ENCODE peak calls at places on chromosomes 1 and 21, in four cellular contexts. S, R, P and X are unnamed samples.
A peak's percentile ranks its signal among the peaks of the same experiment; 100 is the strongest.

GRCh38 chr1:110255388-110255787 is 45.3 kb downstream of the KCNC4 start:
- DNase-seq in S (no peak), R (no peak), P (no peak), X (no peak)

GRCh38 chr1:227654858-227655752 is 80.0 kb downstream of the JMJD4 start:
- DNase-seq in S (no peak), R (no peak), P (no peak), X (no peak)

GRCh38 chr1:55536466-55536865 is 321.3 kb upstream of the USP24 start:
- DNase-seq in S (no peak), R (no peak), P (no peak), X (no peak)

GRCh38 chr1:154607084-154607747 is 770 bp downstream of the ADAR start:
- DNase-seq in S (no peak), R (peak; percentile 78), P (no peak), X (no peak)

GRCh38 chr1:229027622-229028182 is 243.2 kb upstream of the RAB4A start:
- DNase-seq in S (peak; percentile 64), R (no peak), P (peak; percentile 73), X (no peak)

GRCh38 chr1:28129150-28129549 is 40.7 kb upstream of the EYA3 start:
- DNase-seq in S (no peak), R (peak; percentile 89), P (no peak), X (no peak)

GRCh38 chr1:15260418-15261154 is 13.6 kb downstream of the FHAD1 start:
- DNase-seq in S (no peak), R (peak; percentile 73), P (no peak), X (no peak)

GRCh38 chr1:76868154-76868882 is 1.0 kb downstream of the ST6GALNAC5 start:
- DNase-seq in S (peak; percentile 46), R (peak; percentile 60), P (peak; percentile 47), X (no peak)

GRCh38 chr1:17662786-17663185 is 92.3 kb upstream of the ACTL8 start:
- DNase-seq in S (no peak), R (no peak), P (no peak), X (no peak)

GRCh38 chr1:70038025-70038424 is 167.4 kb downstream of the LRRC40 start:
- DNase-seq in S (no peak), R (peak; percentile 37), P (no peak), X (no peak)

GRCh38 chr1:7578206-7578605 is 192.9 kb upstream of the VAMP3 start:
- DNase-seq in S (no peak), R (no peak), P (peak; percentile 34), X (peak; percentile 50)

GRCh38 chr1:71829346-71829745 is 453.0 kb downstream of the NEGR1 start:
- DNase-seq in S (no peak), R (no peak), P (no peak), X (no peak)

GRCh38 chr1:59263116-59263515 is 33.8 kb upstream of the FGGY start:
- DNase-seq in S (no peak), R (peak; percentile 13), P (no peak), X (no peak)

GRCh38 chr21:25708467-25709065 is 26.1 kb downstream of the ATP5PF start:
- DNase-seq in S (peak; percentile 78), R (peak; percentile 31), P (no peak), X (no peak)

GRCh38 chr1:234907585-234908457 is 220.8 kb downstream of the TOMM20 start:
- DNase-seq in S (no peak), R (peak; percentile 72), P (no peak), X (no peak)

GRCh38 chr21:25441835-25442234 is 165.4 kb downstream of the MRPL39 start:
- DNase-seq in S (no peak), R (no peak), P (no peak), X (no peak)

GRCh38 chr1:207983044-207983443 is 72.1 kb upstream of the CD34 start:
- DNase-seq in S (peak; percentile 64), R (no peak), P (no peak), X (no peak)

GRCh38 chr1:199759268-199759724 is 268.2 kb upstream of the NR5A2 start:
- DNase-seq in S (peak; percentile 65), R (peak; percentile 55), P (no peak), X (no peak)

GRCh38 chr1:116934586-116935207 is 25.0 kb downstream of the PTGFRN start:
- DNase-seq in S (no peak), R (no peak), P (no peak), X (no peak)

GRCh38 chr1:145983206-145983675 is 13.1 kb downstream of the TXNIP start:
- DNase-seq in S (peak; percentile 54), R (no peak), P (no peak), X (no peak)

GRCh38 chr1:165383067-165383466 is 26.6 kb upstream of the LMX1A start:
- DNase-seq in S (no peak), R (peak; percentile 82), P (no peak), X (no peak)

GRCh38 chr1:23341829-23342697 is 2.0 kb downstream of the HNRNPR start:
- DNase-seq in S (no peak), R (peak; percentile 17), P (no peak), X (no peak)

GRCh38 chr21:38263493-38263892 is 6.7 kb downstream of the KCNJ15 start:
- DNase-seq in S (no peak), R (peak; percentile 91), P (no peak), X (no peak)

GRCh38 chr1:20248954-20249612 is 41.6 kb upstream of the VWA5B1 start:
- DNase-seq in S (no peak), R (no peak), P (no peak), X (no peak)

GRCh38 chr1:199898654-199899053 is 128.9 kb upstream of the NR5A2 start:
- DNase-seq in S (no peak), R (peak; percentile 26), P (no peak), X (no peak)

GRCh38 chr1:195082183-195082582 is 1526.1 kb downstream of the KCNT2 start:
- DNase-seq in S (no peak), R (peak; percentile 38), P (no peak), X (no peak)

GRCh38 chr1:93446837-93447451 is 974 bp upstream of the FNBP1L start:
- DNase-seq in S (peak; percentile 71), R (no peak), P (no peak), X (no peak)

GRCh38 chr1:3915551-3916121 is 15.6 kb upstream of the C1orf174 start:
- DNase-seq in S (peak; percentile 34), R (no peak), P (peak; percentile 31), X (no peak)

GRCh38 chr1:40416709-40417108 is 33.6 kb upstream of the ZFP69B start:
- DNase-seq in S (no peak), R (no peak), P (no peak), X (no peak)

GRCh38 chr1:108852541-108852940 is 4.4 kb downstream of the AKNAD1 start:
- DNase-seq in S (no peak), R (no peak), P (no peak), X (no peak)

GRCh38 chr1:3481836-3482589 is 27.5 kb downstream of the ARHGEF16 start:
- DNase-seq in S (peak; percentile 78), R (no peak), P (no peak), X (no peak)

GRCh38 chr1:162310337-162310736 is 66.3 kb downstream of the SPATA46 start:
- DNase-seq in S (no peak), R (peak; percentile 65), P (no peak), X (no peak)

GRCh38 chr1:24108334-24109165 is 3.4 kb downstream of the MYOM3 start:
- DNase-seq in S (peak; percentile 85), R (peak; percentile 93), P (peak; percentile 25), X (no peak)

GRCh38 chr1:180144659-180145357 is 9.9 kb upstream of the QSOX1 start:
- DNase-seq in S (no peak), R (no peak), P (no peak), X (no peak)

DNA sequence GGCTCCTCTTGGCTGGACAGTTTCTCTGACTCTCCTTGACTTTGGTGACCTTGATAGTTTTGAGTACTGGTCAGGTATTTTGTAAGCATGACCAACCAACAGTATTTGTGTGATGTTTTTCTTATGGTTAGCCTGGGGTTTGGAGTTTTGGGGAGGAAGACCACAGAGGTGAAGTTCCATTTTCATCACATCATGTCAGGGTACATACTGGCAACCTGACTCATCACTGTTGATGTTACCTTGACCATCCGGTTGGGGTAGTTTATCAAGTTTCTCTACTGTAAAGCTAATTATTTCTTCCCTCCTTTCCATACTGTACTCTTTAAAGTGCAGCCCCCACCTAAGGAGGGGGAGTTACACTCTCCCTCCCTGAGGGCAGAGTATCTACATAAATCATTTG is 13.4 kb downstream of the OSCP1 start:
- DNase-seq in S (no peak), R (peak; percentile 71), P (no peak), X (no peak)
- H3K27ac ChIP-seq in S (no peak overlapping the region), R (no peak overlapping the region), P (no peak overlapping the region), X (no peak overlapping the region)

GRCh38 chr1:152108899-152109222 is 6.4 kb downstream of the TCHH start:
- DNase-seq in S (no peak), R (no peak), P (no peak), X (no peak)
- H3K4me3 ChIP-seq in S (peak overlapping the region; percentile 28), R (no peak overlapping the region), P (peak overlapping the region; percentile 61), X (no peak overlapping the region)

GRCh38 chr21:43020177-43020576 is 45.8 kb downstream of the PKNOX1 start:
- DNase-seq in S (no peak), R (no peak), P (no peak), X (no peak)

GRCh38 chr21:43021191-43021590 is 46.8 kb downstream of the PKNOX1 start:
- DNase-seq in S (no peak), R (no peak), P (no peak), X (no peak)

GRCh38 chr21:43018519-43018918 is 44.2 kb downstream of the PKNOX1 start:
- DNase-seq in S (no peak), R (no peak), P (no peak), X (no peak)

GRCh38 chr21:43021756-43022600 is 47.6 kb downstream of the PKNOX1 start:
- DNase-seq in S (no peak), R (no peak), P (no peak), X (no peak)

GRCh38 chr21:43020771-43021170 is 46.4 kb downstream of the PKNOX1 start:
- DNase-seq in S (no peak), R (no peak), P (no peak), X (no peak)
- H3K27ac ChIP-seq in S (no peak overlapping the region), R (no peak overlapping the region), P (no peak overlapping the region), X (no peak overlapping the region)

GRCh38 chr1:158689110-158689509 is 2.6 kb upstream of the SPTA1 start:
- DNase-seq in S (no peak), R (no peak), P (no peak), X (no peak)

GRCh38 chr1:158689841-158690240 is 3.3 kb upstream of the SPTA1 start:
- DNase-seq in S (no peak), R (no peak), P (no peak), X (no peak)

GRCh38 chr1:158687037-158687436 is 522 bp upstream of the SPTA1 start:
- DNase-seq in S (no peak), R (no peak), P (no peak), X (no peak)

GRCh38 chr1:158686430-158687009 is at the start of gene SPTA1:
- DNase-seq in S (no peak), R (no peak), P (no peak), X (no peak)

DNA sequence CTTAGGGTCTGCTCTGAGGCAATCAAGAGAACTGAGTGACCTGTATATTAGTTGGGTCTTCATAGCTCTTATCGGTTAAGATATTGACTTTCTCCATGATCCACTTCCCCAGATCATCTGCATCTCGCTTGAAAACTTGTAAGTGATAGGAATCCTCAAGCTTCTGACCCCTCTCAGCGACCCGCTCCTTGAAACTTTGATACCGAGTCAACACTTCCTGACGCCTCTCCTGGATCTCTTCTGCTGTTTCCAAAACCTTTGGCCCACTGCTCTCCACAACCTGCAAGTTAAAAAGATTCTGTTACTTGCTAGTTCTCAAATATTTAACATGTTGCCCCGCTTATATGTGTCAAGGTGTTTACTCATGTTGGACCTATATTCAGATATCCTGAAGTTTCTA is 1.4 kb downstream of the SPTA1 start:
- DNase-seq in S (no peak), R (no peak), P (no peak), X (no peak)
- H3K4me3 ChIP-seq in S (no peak overlapping the region), R (no peak overlapping the region), P (no peak overlapping the region), X (no peak overlapping the region)